ENCODE peak calls at places on chromosomes 13 and 19, in six cellular contexts. Q is H1, J is A549, F is WTC11, C is K562, D is HepG2. T is an unnamed sample.

GRCh38 chr13:113848020-113848419 is 15.9 kb downstream of the GAS6 start:
- DNase-seq in D (no peak), C (no peak), J (no peak), F (no peak), Q (no peak), T (no peak)

GRCh38 chr13:102772042-102772425 is 1.6 kb downstream of the TEX30 start:
- DNase-seq in D (no peak), C (no peak), J (no peak), F (no peak), Q (no peak), T (no peak)

GRCh38 chr13:113093580-113094409 is 11.8 kb upstream of the F7 start:
- DNase-seq in D (no peak), F (no peak), J (no peak), Q (no peak), C (no peak), T (no peak)

GRCh38 chr19:23762884-23763711 is 4.4 kb upstream of the ZNF681 start:
- DNase-seq in F (peak), J (no peak), C (peak), D (no peak), Q (peak), T (no peak)

GRCh38 chr19:5345895-5346386 is 5.3 kb upstream of the PTPRS start:
- DNase-seq in Q (no peak), F (no peak), D (no peak), C (no peak), J (no peak), T (peak)

GRCh38 chr13:24644051-24644450 is 36.2 kb upstream of the ATP12A start:
- DNase-seq in D (no peak), Q (no peak), F (no peak), C (no peak), J (no peak), T (no peak)

GRCh38 chr19:35055715-35056179 is 14.2 kb downstream of the HPN start:
- DNase-seq in D (no peak), F (peak), Q (peak), C (peak), J (no peak), T (no peak)

GRCh38 chr19:13888281-13888680 is 11.3 kb downstream of the NANOS3 start:
- DNase-seq in D (no peak), C (no peak), Q (no peak), J (no peak), F (no peak), T (no peak)

GRCh38 chr19:7932276-7932929 is 6.5 kb upstream of the CTXN1 start:
- DNase-seq in Q (no peak), J (no peak), C (no peak), F (no peak), D (no peak), T (no peak)

GRCh38 chr13:111393221-111393790 is 72.9 kb downstream of the TEX29 start:
- DNase-seq in D (no peak), J (no peak), C (no peak), Q (no peak), F (no peak), T (no peak)

GRCh38 chr13:85864963-85865530 is 65.8 kb upstream of the SLITRK6 start:
- DNase-seq in F (peak), C (peak), Q (no peak), D (peak), J (no peak), T (no peak)

GRCh38 chr13:23205807-23206206 is 25.0 kb downstream of the SGCG start:
- DNase-seq in F (no peak), J (no peak), Q (no peak), D (no peak), C (no peak), T (no peak)

GRCh38 chr13:29548722-29549446 is 46.6 kb downstream of the SLC7A1 start:
- DNase-seq in D (no peak), Q (no peak), C (peak), J (no peak), F (no peak), T (peak)

GRCh38 chr19:39409207-39409885 is 2.7 kb downstream of the ZFP36 start:
- DNase-seq in J (peak), C (peak), Q (peak), F (peak), D (peak), T (peak)

GRCh38 chr13:97160421-97160820 is 61.7 kb upstream of the MBNL2 start:
- DNase-seq in C (no peak), F (no peak), Q (no peak), D (no peak), J (no peak), T (no peak)

GRCh38 chr13:97161832-97162231 is 60.3 kb upstream of the MBNL2 start:
- DNase-seq in J (no peak), C (no peak), Q (no peak), D (no peak), F (no peak), T (no peak)

GRCh38 chr13:97165527-97166425 is 56.4 kb upstream of the MBNL2 start:
- DNase-seq in D (peak), Q (no peak), F (no peak), C (no peak), J (no peak), T (no peak)
- TF ChIP-seq MAX in D (no peak), Q (no peak), F (no peak), C (no peak), J (no peak), T (no peak)

DNA sequence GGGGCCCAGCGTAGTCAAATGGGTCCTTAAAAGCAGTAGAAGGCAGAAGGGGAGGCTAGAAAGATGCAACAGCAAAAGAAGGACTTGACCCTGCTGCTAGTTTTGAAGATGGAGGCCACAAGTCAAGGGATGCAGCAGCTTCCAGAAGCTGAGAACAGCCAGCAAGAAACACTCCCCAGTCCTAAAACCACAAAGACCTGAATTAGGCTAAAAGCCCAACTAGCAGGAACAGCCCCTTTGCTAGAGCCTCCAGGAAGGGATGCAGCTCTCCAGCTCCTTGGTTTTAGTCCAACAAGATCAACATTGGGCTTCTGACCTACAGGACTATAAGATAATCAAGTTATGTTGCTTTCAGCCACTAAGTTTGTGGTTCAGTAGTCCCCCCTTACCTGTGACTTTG is 10.5 kb upstream of the LATS2 start:
- DNase-seq in J (no peak), Q (no peak), C (no peak), F (no peak), D (no peak), T (no peak)
- TF ChIP-seq JUN in J (no peak), Q (no peak), C (no peak), F (no peak), D (no peak), T (no peak)

DNA sequence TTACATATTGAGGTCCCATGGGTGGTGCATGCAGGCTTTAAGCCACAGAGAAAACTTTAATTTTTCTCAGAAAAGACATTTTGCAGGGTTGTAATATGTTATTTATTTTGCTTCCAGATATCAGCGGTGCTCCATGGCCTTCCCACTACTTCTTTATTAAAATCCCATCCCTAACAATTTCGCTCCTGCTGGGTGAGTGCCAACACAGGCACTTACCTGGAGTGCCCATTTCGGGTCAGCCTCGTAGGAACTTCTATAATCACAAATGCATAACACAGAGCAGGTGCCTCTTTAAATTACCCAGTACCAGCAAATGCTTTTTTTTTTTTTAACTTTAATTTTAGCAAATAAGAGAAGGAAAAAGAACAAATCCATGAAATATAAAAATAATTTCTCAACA is 86.4 kb downstream of the EFNB2 start:
- DNase-seq in J (no peak), D (no peak), Q (no peak), C (no peak), F (no peak), T (no peak)
- TF ChIP-seq MAX in J (no peak), D (no peak), Q (no peak), C (no peak), F (no peak), T (no peak)

GRCh38 chr19:16562608-16563025 is 9.6 kb downstream of the SLC35E1 start:
- DNase-seq in C (peak), J (no peak), D (no peak), Q (no peak), F (no peak), T (no peak)

GRCh38 chr19:16569609-16570320 is 2.5 kb downstream of the SLC35E1 start:
- DNase-seq in F (no peak), D (no peak), Q (no peak), J (no peak), C (no peak), T (no peak)

GRCh38 chr19:16566702-16567101 is 5.5 kb downstream of the SLC35E1 start:
- DNase-seq in J (no peak), D (no peak), C (no peak), Q (no peak), F (no peak), T (no peak)

GRCh38 chr19:16564842-16565241 is 7.4 kb downstream of the SLC35E1 start:
- DNase-seq in J (no peak), F (no peak), D (no peak), Q (no peak), C (no peak), T (no peak)

DNA sequence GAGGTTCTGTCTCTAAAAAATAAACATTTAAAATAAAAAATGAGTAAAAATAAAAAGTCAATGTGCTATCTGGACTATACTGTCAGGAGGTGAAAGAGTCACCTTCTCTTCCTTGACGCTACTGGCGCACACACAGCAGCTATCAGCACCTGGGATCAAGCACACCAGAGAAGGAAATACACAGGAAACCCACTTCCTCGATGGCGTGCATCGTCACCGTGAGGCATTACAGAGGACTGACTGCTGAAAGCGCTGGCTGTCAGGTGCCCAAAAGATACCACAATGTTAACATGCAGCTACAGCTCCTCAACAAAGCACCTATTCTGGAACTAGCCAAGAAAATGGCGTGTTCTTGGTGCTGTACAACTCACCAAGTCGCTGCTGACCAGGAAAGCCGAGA is 6.1 kb downstream of the SLC35E1 start:
- DNase-seq in C (no peak), D (no peak), J (no peak), Q (no peak), F (no peak), T (peak)
- TF ChIP-seq JUN in C (no peak), D (no peak), J (no peak), Q (no peak), F (no peak), T (no peak)

DNA sequence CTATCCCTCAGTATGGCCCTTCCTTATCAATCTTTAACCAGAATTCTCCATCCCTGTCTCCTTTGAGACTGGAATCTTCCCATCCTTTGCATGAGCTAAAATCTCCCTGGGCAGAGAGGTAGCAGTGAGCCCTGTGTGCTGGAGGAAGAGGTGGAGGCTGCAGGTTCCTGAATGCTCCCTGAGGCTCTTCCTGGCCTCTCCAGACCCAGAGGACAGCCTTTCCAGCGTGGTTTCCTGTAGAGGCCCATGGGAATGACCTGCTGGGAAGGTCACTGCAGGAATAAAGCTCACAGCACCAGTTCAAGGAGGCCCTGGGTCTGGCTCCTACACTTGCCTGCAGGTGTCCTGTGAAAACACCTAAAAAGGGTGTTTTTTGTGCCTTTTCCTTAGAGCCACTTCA is 4.6 kb downstream of the OR10H2 start:
- DNase-seq in D (no peak), Q (no peak), J (no peak), F (no peak), C (no peak), T (no peak)
- TF ChIP-seq MAX in D (no peak), Q (no peak), J (no peak), F (no peak), C (no peak), T (no peak)

DNA sequence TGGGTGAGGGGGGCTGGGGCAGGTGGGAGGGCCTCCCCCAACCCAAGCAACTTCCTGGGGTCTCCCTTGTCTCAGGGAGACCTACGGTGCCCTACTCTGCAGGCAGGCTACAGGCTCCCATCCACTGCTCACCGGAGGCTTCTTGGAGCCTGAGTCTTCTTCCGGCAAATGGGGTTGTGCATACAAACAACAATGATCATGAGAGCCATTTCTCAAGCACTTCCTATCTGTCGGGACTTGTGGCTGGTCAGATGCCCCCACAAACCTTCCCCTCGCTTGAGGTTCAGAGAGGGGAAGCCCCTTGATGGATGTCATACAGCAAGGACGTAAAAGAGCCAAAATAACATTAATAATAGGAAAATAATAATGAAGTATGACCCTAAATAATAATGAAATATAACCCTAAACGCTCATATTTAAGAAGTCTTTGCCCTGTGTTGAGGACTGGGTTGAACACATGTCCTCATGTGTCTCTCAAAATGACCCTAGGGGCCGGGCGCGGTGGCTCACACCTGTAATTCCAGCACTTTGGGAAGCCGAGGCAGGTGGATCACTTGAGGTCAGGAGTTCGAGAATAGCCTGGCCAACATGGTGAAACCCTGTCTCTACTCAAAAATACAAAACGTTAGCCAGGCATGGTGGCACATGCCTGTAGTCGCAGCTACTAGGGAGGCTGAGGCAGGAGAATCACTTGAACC is 727 bp downstream of the CD37 start:
- DNase-seq in D (no peak), F (peak), J (no peak), C (no peak), Q (no peak), T (no peak)
- TF ChIP-seq JUN in D (no peak), F (no peak), J (no peak), C (no peak), Q (no peak), T (no peak)

GRCh38 chr13:99258210-99258860 is at the start of gene GPR18:
- DNase-seq in D (no peak), Q (no peak), F (no peak), C (no peak), J (no peak), T (peak)
- TF ChIP-seq MAX in D (no peak), Q (no peak), F (no peak), C (no peak), J (no peak), T (no peak)

GRCh38 chr13:31154939-31155338 is 6.8 kb downstream of the HSPH1 start:
- DNase-seq in Q (no peak), D (no peak), J (no peak), F (no peak), C (no peak), T (no peak)
- TF ChIP-seq JUN in Q (no peak), D (no peak), J (no peak), F (no peak), C (no peak), T (no peak)

GRCh38 chr13:76473552-76474134 is 412.6 kb downstream of the KCTD12 start:
- DNase-seq in J (peak), Q (peak), F (peak), C (peak), D (peak), T (peak)
- TF ChIP-seq MAX in J (no peak), Q (no peak), F (no peak), C (no peak), D (no peak), T (no peak)

T was measured in endothelial cell of umbilical vein.